ENCODE peak calls at places on chromosomes 6 and 20, in nine cellular contexts. Y is transverse colon, C is substantia nigra, S is T-cell, Z is dermis microvascular lymphatic vessel endothelial cell, H is heart left ventricle, R is T-helper 9 cell, E is NCI-H460, L is NCI-H1436. P is an unnamed sample.

GRCh38 chr6:12767016-12767415 is 50.4 kb downstream of the PHACTR1 start:
- DNase-seq in S (no peak), Z (no peak), E (no peak), L (no peak), R (no peak), Y (no peak), H (no peak), C (no peak), P (no peak)

GRCh38 chr6:1290805-1291204 is 21.1 kb upstream of the FOXQ1 start:
- DNase-seq in L (no peak), H (no peak), S (no peak), C (no peak), Y (no peak), E (no peak), Z (no peak), R (no peak), P (no peak)

GRCh38 chr6:123715243-123715863 is 78.6 kb upstream of the TRDN start:
- DNase-seq in R (no peak), Y (no peak), Z (peak), S (no peak), C (no peak), E (peak), L (peak), H (no peak), P (peak)

GRCh38 chr6:142485256-142485655 is 183.4 kb downstream of the ADGRG6 start:
- DNase-seq in Y (no peak), Z (no peak), H (no peak), R (no peak), E (no peak), C (no peak), L (no peak), S (no peak), P (no peak)

GRCh38 chr6:152170313-152170701 is 362.8 kb downstream of the ESR1 start:
- DNase-seq in Y (no peak), H (no peak), E (no peak), R (no peak), S (no peak), L (no peak), C (no peak), Z (no peak), P (no peak)

GRCh38 chr6:68343901-68344300 is 291.2 kb upstream of the ADGRB3 start:
- DNase-seq in Y (no peak), C (no peak), R (no peak), S (no peak), E (peak), L (peak), H (no peak), Z (no peak), P (peak)

GRCh38 chr6:120489941-120490340 is 844.3 kb downstream of the TBC1D32 start:
- DNase-seq in S (no peak), E (no peak), Z (no peak), L (no peak), C (no peak), H (no peak), Y (no peak), R (no peak), P (no peak)

GRCh38 chr20:25173321-25173720 is 22.2 kb upstream of the ENTPD6 start:
- DNase-seq in L (no peak), H (no peak), E (no peak), R (no peak), S (no peak), Z (no peak), C (no peak), Y (no peak), P (no peak)

P was measured in NCI-H526 treated with DMSO at 0.1 percent for 48 hours.